ENCODE peak calls at places on chromosome 20, in six cellular contexts. One of them, this sample, is unnamed.

GRCh38 chr20:59873409-59873808 is 60.0 kb downstream of the SYCP2 start:
- DNase-seq in mucosa of gallbladder: no peak
- DNase-seq in GM12865: peak
- DNase-seq in stimulated activated CD8-positive, alpha-beta memory T cell treated with anti-CD3 and anti-CD28 coated beads, Interleukin-4, amount 100 ng/mL, for 48 hours: no peak
- DNase-seq in stimulated activated CD4-positive, alpha-beta T cell treated with anti-CD3 and anti-CD28 coated beads, Interleukin-15, amount 100 ng/mL, for 1 hour: no peak
- DNase-seq in neural progenitor cell: no peak
- DNase-seq in this sample: no peak

GRCh38 chr20:22389836-22390542 is 194.4 kb downstream of the FOXA2 start:
- DNase-seq in stimulated activated CD4-positive, alpha-beta T cell treated with anti-CD3 and anti-CD28 coated beads, Interleukin-15, amount 100 ng/mL, for 1 hour: no peak
- DNase-seq in neural progenitor cell: no peak
- DNase-seq in mucosa of gallbladder: peak
- DNase-seq in GM12865: no peak
- DNase-seq in stimulated activated CD8-positive, alpha-beta memory T cell treated with anti-CD3 and anti-CD28 coated beads, Interleukin-4, amount 100 ng/mL, for 48 hours: no peak
- DNase-seq in this sample: peak

GRCh38 chr20:4245542-4245941 is 230.2 kb upstream of the RNF24 start:
- DNase-seq in neural progenitor cell: no peak
- DNase-seq in mucosa of gallbladder: no peak
- DNase-seq in stimulated activated CD8-positive, alpha-beta memory T cell treated with anti-CD3 and anti-CD28 coated beads, Interleukin-4, amount 100 ng/mL, for 48 hours: no peak
- DNase-seq in stimulated activated CD4-positive, alpha-beta T cell treated with anti-CD3 and anti-CD28 coated beads, Interleukin-15, amount 100 ng/mL, for 1 hour: no peak
- DNase-seq in GM12865: no peak
- DNase-seq in this sample: no peak

GRCh38 chr20:39660251-39660650 is 698.1 kb downstream of the DHX35 start:
- DNase-seq in GM12865: no peak
- DNase-seq in neural progenitor cell: no peak
- DNase-seq in mucosa of gallbladder: no peak
- DNase-seq in stimulated activated CD8-positive, alpha-beta memory T cell treated with anti-CD3 and anti-CD28 coated beads, Interleukin-4, amount 100 ng/mL, for 48 hours: no peak
- DNase-seq in stimulated activated CD4-positive, alpha-beta T cell treated with anti-CD3 and anti-CD28 coated beads, Interleukin-15, amount 100 ng/mL, for 1 hour: no peak
- DNase-seq in this sample: no peak

GRCh38 chr20:53876956-53877355 is 193.4 kb downstream of the BCAS1 start:
- DNase-seq in neural progenitor cell: no peak
- DNase-seq in GM12865: no peak
- DNase-seq in mucosa of gallbladder: no peak
- DNase-seq in stimulated activated CD4-positive, alpha-beta T cell treated with anti-CD3 and anti-CD28 coated beads, Interleukin-15, amount 100 ng/mL, for 1 hour: no peak
- DNase-seq in stimulated activated CD8-positive, alpha-beta memory T cell treated with anti-CD3 and anti-CD28 coated beads, Interleukin-4, amount 100 ng/mL, for 48 hours: no peak
- DNase-seq in this sample: no peak

GRCh38 chr20:52410182-52410647 is 218.6 kb upstream of the ZFP64 start:
- DNase-seq in stimulated activated CD8-positive, alpha-beta memory T cell treated with anti-CD3 and anti-CD28 coated beads, Interleukin-4, amount 100 ng/mL, for 48 hours: peak
- DNase-seq in stimulated activated CD4-positive, alpha-beta T cell treated with anti-CD3 and anti-CD28 coated beads, Interleukin-15, amount 100 ng/mL, for 1 hour: no peak
- DNase-seq in mucosa of gallbladder: no peak
- DNase-seq in neural progenitor cell: no peak
- DNase-seq in GM12865: no peak
- DNase-seq in this sample: no peak

GRCh38 chr20:56589633-56590032 is 39.5 kb upstream of the TFAP2C start:
- DNase-seq in neural progenitor cell: no peak
- DNase-seq in stimulated activated CD4-positive, alpha-beta T cell treated with anti-CD3 and anti-CD28 coated beads, Interleukin-15, amount 100 ng/mL, for 1 hour: no peak
- DNase-seq in stimulated activated CD8-positive, alpha-beta memory T cell treated with anti-CD3 and anti-CD28 coated beads, Interleukin-4, amount 100 ng/mL, for 48 hours: no peak
- DNase-seq in GM12865: no peak
- DNase-seq in mucosa of gallbladder: no peak
- DNase-seq in this sample: no peak

GRCh38 chr20:19212524-19213502 is at the start of gene SLC24A3:
- DNase-seq in stimulated activated CD8-positive, alpha-beta memory T cell treated with anti-CD3 and anti-CD28 coated beads, Interleukin-4, amount 100 ng/mL, for 48 hours: peak
- DNase-seq in GM12865: peak
- DNase-seq in stimulated activated CD4-positive, alpha-beta T cell treated with anti-CD3 and anti-CD28 coated beads, Interleukin-15, amount 100 ng/mL, for 1 hour: no peak
- DNase-seq in mucosa of gallbladder: peak
- DNase-seq in neural progenitor cell: peak
- DNase-seq in this sample: no peak

GRCh38 chr20:35661013-35661412 is 3.7 kb downstream of the CPNE1 start:
- DNase-seq in neural progenitor cell: no peak
- DNase-seq in GM12865: no peak
- DNase-seq in stimulated activated CD4-positive, alpha-beta T cell treated with anti-CD3 and anti-CD28 coated beads, Interleukin-15, amount 100 ng/mL, for 1 hour: no peak
- DNase-seq in stimulated activated CD8-positive, alpha-beta memory T cell treated with anti-CD3 and anti-CD28 coated beads, Interleukin-4, amount 100 ng/mL, for 48 hours: no peak
- DNase-seq in mucosa of gallbladder: no peak
- DNase-seq in this sample: peak

GRCh38 chr20:17530716-17531536 is at the start of gene BFSP1:
- DNase-seq in stimulated activated CD4-positive, alpha-beta T cell treated with anti-CD3 and anti-CD28 coated beads, Interleukin-15, amount 100 ng/mL, for 1 hour: peak
- DNase-seq in GM12865: peak
- DNase-seq in mucosa of gallbladder: peak
- DNase-seq in neural progenitor cell: peak
- DNase-seq in stimulated activated CD8-positive, alpha-beta memory T cell treated with anti-CD3 and anti-CD28 coated beads, Interleukin-4, amount 100 ng/mL, for 48 hours: peak
- DNase-seq in this sample: no peak

GRCh38 chr20:6668546-6668945 is 98.9 kb upstream of the BMP2 start:
- DNase-seq in stimulated activated CD4-positive, alpha-beta T cell treated with anti-CD3 and anti-CD28 coated beads, Interleukin-15, amount 100 ng/mL, for 1 hour: no peak
- DNase-seq in stimulated activated CD8-positive, alpha-beta memory T cell treated with anti-CD3 and anti-CD28 coated beads, Interleukin-4, amount 100 ng/mL, for 48 hours: no peak
- DNase-seq in mucosa of gallbladder: no peak
- DNase-seq in neural progenitor cell: no peak
- DNase-seq in GM12865: no peak
- DNase-seq in this sample: no peak

GRCh38 chr20:5402903-5403531 is 86.3 kb upstream of the PROKR2 start:
- DNase-seq in GM12865: peak
- DNase-seq in stimulated activated CD8-positive, alpha-beta memory T cell treated with anti-CD3 and anti-CD28 coated beads, Interleukin-4, amount 100 ng/mL, for 48 hours: peak
- DNase-seq in mucosa of gallbladder: no peak
- DNase-seq in stimulated activated CD4-positive, alpha-beta T cell treated with anti-CD3 and anti-CD28 coated beads, Interleukin-15, amount 100 ng/mL, for 1 hour: no peak
- DNase-seq in neural progenitor cell: peak
- DNase-seq in this sample: no peak

GRCh38 chr20:46798430-46798829 is 89.0 kb downstream of the SLC2A10 start:
- DNase-seq in mucosa of gallbladder: no peak
- DNase-seq in neural progenitor cell: no peak
- DNase-seq in stimulated activated CD4-positive, alpha-beta T cell treated with anti-CD3 and anti-CD28 coated beads, Interleukin-15, amount 100 ng/mL, for 1 hour: no peak
- DNase-seq in GM12865: no peak
- DNase-seq in stimulated activated CD8-positive, alpha-beta memory T cell treated with anti-CD3 and anti-CD28 coated beads, Interleukin-4, amount 100 ng/mL, for 48 hours: no peak
- DNase-seq in this sample: no peak

GRCh38 chr20:59258103-59258705 is 42.2 kb upstream of the EDN3 start:
- DNase-seq in neural progenitor cell: no peak
- DNase-seq in mucosa of gallbladder: no peak
- DNase-seq in GM12865: no peak
- DNase-seq in stimulated activated CD4-positive, alpha-beta T cell treated with anti-CD3 and anti-CD28 coated beads, Interleukin-15, amount 100 ng/mL, for 1 hour: no peak
- DNase-seq in stimulated activated CD8-positive, alpha-beta memory T cell treated with anti-CD3 and anti-CD28 coated beads, Interleukin-4, amount 100 ng/mL, for 48 hours: no peak
- DNase-seq in this sample: no peak

GRCh38 chr20:17799575-17799974 is 99.8 kb downstream of the BANF2 start:
- DNase-seq in stimulated activated CD4-positive, alpha-beta T cell treated with anti-CD3 and anti-CD28 coated beads, Interleukin-15, amount 100 ng/mL, for 1 hour: no peak
- DNase-seq in stimulated activated CD8-positive, alpha-beta memory T cell treated with anti-CD3 and anti-CD28 coated beads, Interleukin-4, amount 100 ng/mL, for 48 hours: no peak
- DNase-seq in GM12865: no peak
- DNase-seq in neural progenitor cell: no peak
- DNase-seq in mucosa of gallbladder: no peak
- DNase-seq in this sample: no peak

GRCh38 chr20:40942015-40942414 is 86.6 kb upstream of the TOP1 start:
- DNase-seq in neural progenitor cell: no peak
- DNase-seq in stimulated activated CD4-positive, alpha-beta T cell treated with anti-CD3 and anti-CD28 coated beads, Interleukin-15, amount 100 ng/mL, for 1 hour: no peak
- DNase-seq in mucosa of gallbladder: no peak
- DNase-seq in stimulated activated CD8-positive, alpha-beta memory T cell treated with anti-CD3 and anti-CD28 coated beads, Interleukin-4, amount 100 ng/mL, for 48 hours: no peak
- DNase-seq in GM12865: peak
- DNase-seq in this sample: no peak

GRCh38 chr20:38863024-38863851 is 57.7 kb downstream of the PPP1R16B start:
- DNase-seq in neural progenitor cell: no peak
- DNase-seq in GM12865: peak
- DNase-seq in mucosa of gallbladder: no peak
- DNase-seq in stimulated activated CD8-positive, alpha-beta memory T cell treated with anti-CD3 and anti-CD28 coated beads, Interleukin-4, amount 100 ng/mL, for 48 hours: peak
- DNase-seq in stimulated activated CD4-positive, alpha-beta T cell treated with anti-CD3 and anti-CD28 coated beads, Interleukin-15, amount 100 ng/mL, for 1 hour: no peak
- DNase-seq in this sample: no peak

GRCh38 chr20:11394145-11394833 is 523.4 kb upstream of the BTBD3 start:
- DNase-seq in stimulated activated CD4-positive, alpha-beta T cell treated with anti-CD3 and anti-CD28 coated beads, Interleukin-15, amount 100 ng/mL, for 1 hour: no peak
- DNase-seq in neural progenitor cell: no peak
- DNase-seq in mucosa of gallbladder: no peak
- DNase-seq in stimulated activated CD8-positive, alpha-beta memory T cell treated with anti-CD3 and anti-CD28 coated beads, Interleukin-4, amount 100 ng/mL, for 48 hours: no peak
- DNase-seq in GM12865: peak
- DNase-seq in this sample: peak

GRCh38 chr20:13817342-13817741 is 32.5 kb downstream of the NDUFAF5 start:
- DNase-seq in neural progenitor cell: no peak
- DNase-seq in mucosa of gallbladder: no peak
- DNase-seq in GM12865: no peak
- DNase-seq in stimulated activated CD8-positive, alpha-beta memory T cell treated with anti-CD3 and anti-CD28 coated beads, Interleukin-4, amount 100 ng/mL, for 48 hours: no peak
- DNase-seq in stimulated activated CD4-positive, alpha-beta T cell treated with anti-CD3 and anti-CD28 coated beads, Interleukin-15, amount 100 ng/mL, for 1 hour: no peak
- DNase-seq in this sample: no peak

GRCh38 chr20:47727170-47727880 is 58.0 kb downstream of the SULF2 start:
- DNase-seq in stimulated activated CD8-positive, alpha-beta memory T cell treated with anti-CD3 and anti-CD28 coated beads, Interleukin-4, amount 100 ng/mL, for 48 hours: peak
- DNase-seq in neural progenitor cell: no peak
- DNase-seq in mucosa of gallbladder: peak
- DNase-seq in GM12865: peak
- DNase-seq in stimulated activated CD4-positive, alpha-beta T cell treated with anti-CD3 and anti-CD28 coated beads, Interleukin-15, amount 100 ng/mL, for 1 hour: peak
- DNase-seq in this sample: no peak

GRCh38 chr20:9829835-9830234 is 9.0 kb downstream of the PAK5 start:
- DNase-seq in neural progenitor cell: peak
- DNase-seq in stimulated activated CD4-positive, alpha-beta T cell treated with anti-CD3 and anti-CD28 coated beads, Interleukin-15, amount 100 ng/mL, for 1 hour: no peak
- DNase-seq in mucosa of gallbladder: no peak
- DNase-seq in stimulated activated CD8-positive, alpha-beta memory T cell treated with anti-CD3 and anti-CD28 coated beads, Interleukin-4, amount 100 ng/mL, for 48 hours: no peak
- DNase-seq in GM12865: no peak
- DNase-seq in this sample: no peak

GRCh38 chr20:14986026-14986655 is 648.7 kb upstream of the FLRT3 start:
- DNase-seq in neural progenitor cell: no peak
- DNase-seq in GM12865: no peak
- DNase-seq in mucosa of gallbladder: peak
- DNase-seq in stimulated activated CD8-positive, alpha-beta memory T cell treated with anti-CD3 and anti-CD28 coated beads, Interleukin-4, amount 100 ng/mL, for 48 hours: no peak
- DNase-seq in stimulated activated CD4-positive, alpha-beta T cell treated with anti-CD3 and anti-CD28 coated beads, Interleukin-15, amount 100 ng/mL, for 1 hour: no peak
- DNase-seq in this sample: peak

GRCh38 chr20:58832442-58832841 is 18.3 kb downstream of the GNAS-AS1 start:
- DNase-seq in stimulated activated CD4-positive, alpha-beta T cell treated with anti-CD3 and anti-CD28 coated beads, Interleukin-15, amount 100 ng/mL, for 1 hour: no peak
- DNase-seq in stimulated activated CD8-positive, alpha-beta memory T cell treated with anti-CD3 and anti-CD28 coated beads, Interleukin-4, amount 100 ng/mL, for 48 hours: no peak
- DNase-seq in GM12865: no peak
- DNase-seq in mucosa of gallbladder: no peak
- DNase-seq in neural progenitor cell: no peak
- DNase-seq in this sample: peak

GRCh38 chr20:58103517-58103904 is 124.9 kb downstream of the ANKRD60 start:
- DNase-seq in stimulated activated CD8-positive, alpha-beta memory T cell treated with anti-CD3 and anti-CD28 coated beads, Interleukin-4, amount 100 ng/mL, for 48 hours: no peak
- DNase-seq in neural progenitor cell: no peak
- DNase-seq in GM12865: no peak
- DNase-seq in stimulated activated CD4-positive, alpha-beta T cell treated with anti-CD3 and anti-CD28 coated beads, Interleukin-15, amount 100 ng/mL, for 1 hour: no peak
- DNase-seq in mucosa of gallbladder: no peak
- DNase-seq in this sample: no peak

GRCh38 chr20:32332614-32333013 is 25.5 kb upstream of the ASXL1 start:
- DNase-seq in stimulated activated CD8-positive, alpha-beta memory T cell treated with anti-CD3 and anti-CD28 coated beads, Interleukin-4, amount 100 ng/mL, for 48 hours: peak
- DNase-seq in stimulated activated CD4-positive, alpha-beta T cell treated with anti-CD3 and anti-CD28 coated beads, Interleukin-15, amount 100 ng/mL, for 1 hour: no peak
- DNase-seq in neural progenitor cell: no peak
- DNase-seq in GM12865: peak
- DNase-seq in mucosa of gallbladder: peak
- DNase-seq in this sample: peak

GRCh38 chr20:57654998-57655811 is 35.0 kb upstream of the ZBP1 start:
- DNase-seq in stimulated activated CD4-positive, alpha-beta T cell treated with anti-CD3 and anti-CD28 coated beads, Interleukin-15, amount 100 ng/mL, for 1 hour: no peak
- DNase-seq in mucosa of gallbladder: peak
- DNase-seq in stimulated activated CD8-positive, alpha-beta memory T cell treated with anti-CD3 and anti-CD28 coated beads, Interleukin-4, amount 100 ng/mL, for 48 hours: no peak
- DNase-seq in neural progenitor cell: no peak
- DNase-seq in GM12865: no peak
- DNase-seq in this sample: no peak

GRCh38 chr20:1328680-1329330 is at the start of gene SDCBP2:
- DNase-seq in stimulated activated CD8-positive, alpha-beta memory T cell treated with anti-CD3 and anti-CD28 coated beads, Interleukin-4, amount 100 ng/mL, for 48 hours: peak
- DNase-seq in mucosa of gallbladder: peak
- DNase-seq in neural progenitor cell: no peak
- DNase-seq in stimulated activated CD4-positive, alpha-beta T cell treated with anti-CD3 and anti-CD28 coated beads, Interleukin-15, amount 100 ng/mL, for 1 hour: no peak
- DNase-seq in GM12865: no peak
- DNase-seq in this sample: no peak

GRCh38 chr20:57991211-57991841 is 237.1 kb downstream of the ANKRD60 start:
- DNase-seq in mucosa of gallbladder: no peak
- DNase-seq in stimulated activated CD8-positive, alpha-beta memory T cell treated with anti-CD3 and anti-CD28 coated beads, Interleukin-4, amount 100 ng/mL, for 48 hours: peak
- DNase-seq in stimulated activated CD4-positive, alpha-beta T cell treated with anti-CD3 and anti-CD28 coated beads, Interleukin-15, amount 100 ng/mL, for 1 hour: no peak
- DNase-seq in neural progenitor cell: no peak
- DNase-seq in GM12865: no peak
- DNase-seq in this sample: peak

GRCh38 chr20:36336838-36337478 is 30.8 kb downstream of the DLGAP4 start:
- DNase-seq in mucosa of gallbladder: no peak
- DNase-seq in stimulated activated CD8-positive, alpha-beta memory T cell treated with anti-CD3 and anti-CD28 coated beads, Interleukin-4, amount 100 ng/mL, for 48 hours: no peak
- DNase-seq in neural progenitor cell: no peak
- DNase-seq in stimulated activated CD4-positive, alpha-beta T cell treated with anti-CD3 and anti-CD28 coated beads, Interleukin-15, amount 100 ng/mL, for 1 hour: no peak
- DNase-seq in GM12865: no peak
- DNase-seq in this sample: no peak

GRCh38 chr20:44222969-44223368 is 12.4 kb upstream of the OSER1 start:
- DNase-seq in stimulated activated CD8-positive, alpha-beta memory T cell treated with anti-CD3 and anti-CD28 coated beads, Interleukin-4, amount 100 ng/mL, for 48 hours: no peak
- DNase-seq in neural progenitor cell: peak
- DNase-seq in stimulated activated CD4-positive, alpha-beta T cell treated with anti-CD3 and anti-CD28 coated beads, Interleukin-15, amount 100 ng/mL, for 1 hour: no peak
- DNase-seq in mucosa of gallbladder: no peak
- DNase-seq in GM12865: no peak
- DNase-seq in this sample: no peak

GRCh38 chr20:24914388-24915241 is 34.5 kb upstream of the CST7 start:
- DNase-seq in mucosa of gallbladder: no peak
- DNase-seq in stimulated activated CD8-positive, alpha-beta memory T cell treated with anti-CD3 and anti-CD28 coated beads, Interleukin-4, amount 100 ng/mL, for 48 hours: no peak
- DNase-seq in stimulated activated CD4-positive, alpha-beta T cell treated with anti-CD3 and anti-CD28 coated beads, Interleukin-15, amount 100 ng/mL, for 1 hour: no peak
- DNase-seq in neural progenitor cell: no peak
- DNase-seq in GM12865: no peak
- DNase-seq in this sample: no peak

GRCh38 chr20:23112595-23112994 is 26.5 kb upstream of the CD93 start:
- DNase-seq in GM12865: no peak
- DNase-seq in mucosa of gallbladder: no peak
- DNase-seq in neural progenitor cell: no peak
- DNase-seq in stimulated activated CD4-positive, alpha-beta T cell treated with anti-CD3 and anti-CD28 coated beads, Interleukin-15, amount 100 ng/mL, for 1 hour: no peak
- DNase-seq in stimulated activated CD8-positive, alpha-beta memory T cell treated with anti-CD3 and anti-CD28 coated beads, Interleukin-4, amount 100 ng/mL, for 48 hours: no peak
- DNase-seq in this sample: no peak

GRCh38 chr20:64188071-64188470 is 23.8 kb downstream of the MYT1 start:
- DNase-seq in GM12865: no peak
- DNase-seq in stimulated activated CD4-positive, alpha-beta T cell treated with anti-CD3 and anti-CD28 coated beads, Interleukin-15, amount 100 ng/mL, for 1 hour: no peak
- DNase-seq in mucosa of gallbladder: no peak
- DNase-seq in stimulated activated CD8-positive, alpha-beta memory T cell treated with anti-CD3 and anti-CD28 coated beads, Interleukin-4, amount 100 ng/mL, for 48 hours: no peak
- DNase-seq in neural progenitor cell: no peak
- DNase-seq in this sample: no peak

This sample was measured in renal cortical epithelial cell.